ENCODE peak calls at places on chromosomes 4 and X, in seven cellular contexts. R is left ventricle myocardium inferior, E is HCT116, G is RWPE2, O is esophagus squamous epithelium, X is A673, A is stomach. J is an unnamed sample.

GRCh38 chr4:158997660-158998349 is 105.1 kb upstream of the RAPGEF2 start:
- DNase-seq in R (no peak), E (no peak), G (no peak), O (no peak), X (no peak), A (no peak), J (no peak)

GRCh38 chrX:64204252-64204651 is 1.3 kb downstream of the AMER1 start:
- DNase-seq in R (peak; percentile 17), E (no peak), G (no peak), O (no peak), X (no peak), A (peak; percentile 29), J (no peak)

GRCh38 chr4:87849612-87850011 is 16.8 kb downstream of the MEPE start:
- DNase-seq in R (no peak), E (no peak), G (no peak), O (no peak), X (no peak), A (no peak), J (peak; percentile 15)

GRCh38 chrX:3811331-3812311 is 98.2 kb upstream of the PRKX start:
- DNase-seq in R (no peak), E (peak; percentile 6), G (no peak), O (no peak), X (peak; percentile 62), A (peak; percentile 31), J (peak; percentile 12)

GRCh38 chrX:44506688-44507087 is 36.0 kb downstream of the FUNDC1 start:
- DNase-seq in R (no peak), E (no peak), G (no peak), O (no peak), X (peak; percentile 55), A (no peak), J (no peak)

GRCh38 chr4:5712517-5712916 is 1.5 kb downstream of the EVC start:
- DNase-seq in R (no peak), E (no peak), G (no peak), O (no peak), X (no peak), A (no peak), J (peak; percentile 90)

GRCh38 chrX:10482262-10482661 is 138.1 kb downstream of the MID1 start:
- DNase-seq in R (peak; percentile 37), E (no peak), G (no peak), O (no peak), X (no peak), A (no peak), J (no peak)

GRCh38 chr4:5191831-5192230 is 140.6 kb downstream of the STK32B start:
- DNase-seq in R (no peak), E (no peak), G (no peak), O (no peak), X (no peak), A (no peak), J (no peak)

GRCh38 chrX:69795702-69796101 is 179.8 kb downstream of the EDA start:
- DNase-seq in R (no peak), E (no peak), G (no peak), O (no peak), X (no peak), A (no peak), J (no peak)

GRCh38 chrX:27555514-27555913 is 34.6 kb upstream of the DCAF8L2 start:
- DNase-seq in R (no peak), E (no peak), G (no peak), O (no peak), X (peak; percentile 53), A (no peak), J (no peak)

GRCh38 chr4:111269439-111269838 is 646.6 kb upstream of the PITX2 start:
- DNase-seq in R (no peak), E (no peak), G (no peak), O (no peak), X (peak; percentile 5), A (no peak), J (no peak)

GRCh38 chrX:17183566-17183965 is 191.4 kb upstream of the NHS start:
- DNase-seq in R (no peak), E (no peak), G (no peak), O (no peak), X (no peak), A (no peak), J (no peak)

GRCh38 chr4:124631760-124632159 is 80.8 kb downstream of the ANKRD50 start:
- DNase-seq in R (no peak), E (peak; percentile 96), G (peak; percentile 84), O (no peak), X (peak; percentile 96), A (peak; percentile 57), J (peak; percentile 98)

GRCh38 chr4:38241541-38241940 is 281.3 kb downstream of the PTTG2 start:
- DNase-seq in R (no peak), E (no peak), G (no peak), O (no peak), X (no peak), A (no peak), J (no peak)

GRCh38 chr4:140372607-140373327 is 679 bp upstream of the SCOC start:
- DNase-seq in R (no peak), E (peak; percentile 12), G (no peak), O (no peak), X (peak; percentile 33), A (no peak), J (peak; percentile 19)

GRCh38 chrX:150566734-150567182 is 1.7 kb upstream of the MTM1 start:
- DNase-seq in R (no peak), E (no peak), G (no peak), O (no peak), X (peak; percentile 77), A (no peak), J (no peak)

GRCh38 chrX:150567645-150568319 is 639 bp upstream of the MTM1 start:
- DNase-seq in R (no peak), E (no peak), G (no peak), O (no peak), X (no peak), A (no peak), J (no peak)

GRCh38 chrX:150569155-150569477 is 695 bp downstream of the MTM1 start:
- DNase-seq in R (peak; percentile 27), E (no peak), G (no peak), O (no peak), X (peak; percentile 12), A (peak; percentile 34), J (peak; percentile 3)

GRCh38 chrX:150570512-150570911 is 2.1 kb downstream of the MTM1 start:
- DNase-seq in R (no peak), E (no peak), G (no peak), O (no peak), X (no peak), A (no peak), J (no peak)

DNA sequence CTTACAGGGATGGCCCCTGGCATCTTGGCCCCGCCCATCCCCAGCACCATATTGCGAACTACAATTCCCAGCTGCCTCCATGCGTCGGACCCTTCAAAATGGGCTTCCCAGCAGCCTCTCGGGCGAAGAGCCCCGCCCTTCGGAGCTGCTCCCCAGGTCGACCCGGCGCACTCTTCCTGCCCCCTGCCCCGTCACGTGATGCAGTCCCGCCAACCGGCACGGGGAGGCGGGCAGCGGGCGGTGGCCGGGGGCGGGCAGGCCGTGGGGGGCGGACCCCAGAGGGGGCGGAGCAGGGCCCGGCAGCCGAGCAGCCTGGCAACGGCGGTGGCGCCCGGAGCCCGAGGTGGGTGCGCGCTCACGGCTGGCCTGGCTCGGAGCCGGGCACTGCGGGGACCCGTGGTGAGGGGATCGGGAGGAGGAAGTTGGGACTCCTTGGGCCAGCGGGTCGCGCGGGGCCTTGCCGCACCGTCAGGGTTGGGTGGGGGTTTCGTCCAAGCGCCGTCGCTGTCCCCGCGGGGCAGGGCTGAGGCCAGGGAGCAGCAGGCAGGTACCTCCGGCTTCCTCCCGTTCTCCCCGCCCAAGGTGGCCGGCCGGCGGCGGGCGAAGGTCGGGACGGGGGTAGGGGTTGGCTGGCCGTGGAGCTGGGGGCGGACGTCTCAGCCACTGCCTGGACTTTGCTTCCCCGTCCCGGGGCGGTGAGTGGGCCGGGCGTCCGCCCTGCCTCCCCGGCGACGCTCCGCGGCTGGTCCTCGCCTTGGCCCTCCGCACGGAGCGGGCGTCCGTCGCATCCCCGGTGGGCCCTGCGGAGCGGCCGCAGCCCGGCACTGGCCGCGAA is at the start of gene MTM1:
- DNase-seq in R (peak; percentile 94), E (peak; percentile 84), G (peak; percentile 91), O (peak; percentile 63), X (peak; percentile 95), A (peak; percentile 92), J (peak; percentile 87)
- H3K27ac ChIP-seq in R (peak within 1 kb of the TSS; percentile 90), E (peak within 1 kb of the TSS; percentile 40), G (peak within 1 kb of the TSS; percentile 49), O (peak within 1 kb of the TSS; percentile 94), X (peak within 1 kb of the TSS; percentile 61), A (peak within 1 kb of the TSS; percentile 87), J (peak within 1 kb of the TSS; percentile 52)

GRCh38 chr4:67550491-67551256 is 5.4 kb upstream of the CENPC start:
- DNase-seq in R (no peak), E (no peak), G (no peak), O (no peak), X (no peak), A (no peak), J (no peak)

GRCh38 chr4:67545199-67545995 is at the start of gene CENPC:
- DNase-seq in R (peak; percentile 98), E (peak; percentile 94), G (peak; percentile 96), O (peak; percentile 87), X (peak; percentile 94), A (peak; percentile 96), J (peak; percentile 98)

GRCh38 chr4:67545996-67546356 is 673 bp upstream of the CENPC start:
- DNase-seq in R (no peak), E (no peak), G (no peak), O (no peak), X (no peak), A (no peak), J (no peak)

GRCh38 chr4:67546971-67547370 is 1.7 kb upstream of the CENPC start:
- DNase-seq in R (no peak), E (no peak), G (no peak), O (no peak), X (no peak), A (no peak), J (no peak)

GRCh38 chr4:67549123-67549522 is 3.8 kb upstream of the CENPC start:
- DNase-seq in R (no peak), E (no peak), G (no peak), O (no peak), X (peak; percentile 12), A (no peak), J (no peak)
- TF ChIP-seq CTCF in R (peak; percentile 44), E (peak; percentile 48), G (peak; percentile 69), O (peak; percentile 51), X (peak; percentile 47), A (no peak), J (peak; percentile 16)

GRCh38 chr4:40940317-40940720 is 190.6 kb downstream of the NSUN7 start:
- DNase-seq in R (peak; percentile 82), E (no peak), G (no peak), O (no peak), X (no peak), A (no peak), J (no peak)
- H3K36me3 ChIP-seq in R (peaks cover 8% of the 10 kb centered on the region), E (peaks cover 14% of the 10 kb centered on the region), G (peaks cover 74% of the 10 kb centered on the region), O (no peaks in the 10 kb centered on the region), X (no peaks in the 10 kb centered on the region), A (no peaks in the 10 kb centered on the region), J (peaks cover 47% of the 10 kb centered on the region)

DNA sequence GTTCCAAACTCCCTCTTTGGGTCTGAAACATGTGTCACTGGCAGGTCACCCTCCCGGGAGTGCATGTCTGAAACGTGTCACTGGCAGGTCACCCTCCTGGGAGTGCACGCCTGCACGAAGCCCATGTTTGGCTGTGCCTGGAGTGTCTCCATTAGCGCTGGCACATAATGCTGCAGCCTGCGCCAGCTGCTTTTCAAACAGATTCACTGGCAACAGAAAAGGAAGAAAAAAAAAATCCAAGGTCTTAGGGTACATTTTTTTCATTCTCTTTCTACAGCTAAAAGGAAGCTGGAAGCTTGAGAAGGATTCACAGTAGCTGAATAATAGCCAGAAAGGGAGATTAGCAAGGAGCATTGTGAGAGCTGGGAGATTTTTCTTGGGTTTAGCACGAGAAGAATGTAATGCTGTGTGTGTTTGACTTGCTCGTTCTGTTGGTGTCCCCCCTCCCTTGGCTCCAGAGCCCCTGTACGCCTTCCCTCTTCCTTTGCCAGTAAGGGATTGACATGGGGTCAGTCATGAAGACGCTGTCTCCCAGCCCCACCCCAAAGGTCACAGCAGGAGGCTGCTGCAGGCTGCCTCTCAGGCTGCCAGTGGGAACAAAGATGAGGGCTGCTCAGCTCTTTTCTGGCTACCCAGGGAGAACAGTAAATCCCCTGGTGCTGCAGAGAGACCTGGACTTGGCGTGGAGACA is 39.1 kb upstream of the TLR3 start:
- DNase-seq in R (peak; percentile 83), E (no peak), G (no peak), O (no peak), X (peak; percentile 26), A (peak; percentile 78), J (peak; percentile 67)
- H3K27ac ChIP-seq in R (peak overlapping the region; percentile 91), E (no peak overlapping the region), G (no peak overlapping the region), O (peak overlapping the region; percentile 87), X (peak overlapping the region; percentile 1), A (peak overlapping the region; percentile 81), J (peak overlapping the region; percentile 71)